ENCODE peak calls at places on chromosomes 4 and X, in six cellular contexts. One of them, this sample, is unnamed.

GRCh38 chr4:76002176-76002575 is 5.1 kb downstream of the CXCL9 start:
- DNase-seq in NCI-H2081: no peak
- DNase-seq in OCI-M1: peak; percentile 61
- DNase-seq in Peyer's patch: no peak
- DNase-seq in posterior vena cava: no peak
- DNase-seq in A549: peak; percentile 19
- DNase-seq in this sample: no peak

GRCh38 chr4:168475745-168476144 is 4.5 kb downstream of the DDX60L start:
- DNase-seq in NCI-H2081: no peak
- DNase-seq in OCI-M1: peak; percentile 59
- DNase-seq in Peyer's patch: no peak
- DNase-seq in posterior vena cava: no peak
- DNase-seq in A549: peak; percentile 66
- DNase-seq in this sample: peak; percentile 65

GRCh38 chr4:173528378-173529321 is 1.4 kb downstream of the HAND2 start:
- DNase-seq in NCI-H2081: peak; percentile 20
- DNase-seq in OCI-M1: no peak
- DNase-seq in Peyer's patch: no peak
- DNase-seq in posterior vena cava: peak; percentile 71
- DNase-seq in A549: no peak
- DNase-seq in this sample: no peak

GRCh38 chrX:10620121-10620699 is at the start of gene MID1:
- DNase-seq in NCI-H2081: peak; percentile 84
- DNase-seq in OCI-M1: no peak
- DNase-seq in Peyer's patch: peak; percentile 74
- DNase-seq in posterior vena cava: peak; percentile 83
- DNase-seq in A549: peak; percentile 85
- DNase-seq in this sample: peak; percentile 8

GRCh38 chr4:8771258-8771590 is 100.4 kb downstream of the HMX1 start:
- DNase-seq in NCI-H2081: no peak
- DNase-seq in OCI-M1: no peak
- DNase-seq in Peyer's patch: no peak
- DNase-seq in posterior vena cava: peak; percentile 29
- DNase-seq in A549: no peak
- DNase-seq in this sample: no peak

GRCh38 chrX:49754238-49754857 is 58.6 kb upstream of the PAGE1 start:
- DNase-seq in NCI-H2081: peak; percentile 40
- DNase-seq in OCI-M1: peak; percentile 67
- DNase-seq in Peyer's patch: peak; percentile 48
- DNase-seq in posterior vena cava: no peak
- DNase-seq in A549: peak; percentile 53
- DNase-seq in this sample: peak; percentile 56

GRCh38 chr4:169270156-169270809 is 473 bp downstream of the SH3RF1 start:
- DNase-seq in NCI-H2081: peak; percentile 64
- DNase-seq in OCI-M1: peak; percentile 74
- DNase-seq in Peyer's patch: peak; percentile 67
- DNase-seq in posterior vena cava: peak; percentile 88
- DNase-seq in A549: peak; percentile 37
- DNase-seq in this sample: peak; percentile 42

GRCh38 chrX:45126158-45126557 is 74.5 kb downstream of the DIPK2B start:
- DNase-seq in NCI-H2081: no peak
- DNase-seq in OCI-M1: peak; percentile 2
- DNase-seq in Peyer's patch: no peak
- DNase-seq in posterior vena cava: no peak
- DNase-seq in A549: no peak
- DNase-seq in this sample: no peak

GRCh38 chrX:154655346-154655745 is 2.0 kb upstream of the CTAG2 start:
- DNase-seq in NCI-H2081: no peak
- DNase-seq in OCI-M1: no peak
- DNase-seq in Peyer's patch: no peak
- DNase-seq in posterior vena cava: no peak
- DNase-seq in A549: no peak
- DNase-seq in this sample: no peak

GRCh38 chr4:138301536-138301935 is 59.4 kb upstream of the SLC7A11 start:
- DNase-seq in NCI-H2081: no peak
- DNase-seq in OCI-M1: no peak
- DNase-seq in Peyer's patch: no peak
- DNase-seq in posterior vena cava: no peak
- DNase-seq in A549: no peak
- DNase-seq in this sample: no peak

GRCh38 chr4:126916626-126917140 is 716.1 kb upstream of the INTU start:
- DNase-seq in NCI-H2081: no peak
- DNase-seq in OCI-M1: peak; percentile 76
- DNase-seq in Peyer's patch: no peak
- DNase-seq in posterior vena cava: no peak
- DNase-seq in A549: no peak
- DNase-seq in this sample: no peak

GRCh38 chr4:168797176-168797575 is 212.9 kb downstream of the CBR4 start:
- DNase-seq in NCI-H2081: no peak
- DNase-seq in OCI-M1: peak; percentile 23
- DNase-seq in Peyer's patch: no peak
- DNase-seq in posterior vena cava: no peak
- DNase-seq in A549: peak; percentile 77
- DNase-seq in this sample: no peak

GRCh38 chr4:118281611-118282442 is 71.0 kb downstream of the PRSS12 start:
- DNase-seq in NCI-H2081: peak; percentile 36
- DNase-seq in OCI-M1: peak; percentile 28
- DNase-seq in Peyer's patch: no peak
- DNase-seq in posterior vena cava: no peak
- DNase-seq in A549: no peak
- DNase-seq in this sample: no peak

GRCh38 chr4:114334808-114335739 is 263.5 kb upstream of the UGT8 start:
- DNase-seq in NCI-H2081: no peak
- DNase-seq in OCI-M1: no peak
- DNase-seq in Peyer's patch: no peak
- DNase-seq in posterior vena cava: no peak
- DNase-seq in A549: no peak
- DNase-seq in this sample: no peak

GRCh38 chrX:22159071-22159470 is 113.6 kb upstream of the CBLL2 start:
- DNase-seq in NCI-H2081: no peak
- DNase-seq in OCI-M1: no peak
- DNase-seq in Peyer's patch: no peak
- DNase-seq in posterior vena cava: no peak
- DNase-seq in A549: no peak
- DNase-seq in this sample: no peak

GRCh38 chr4:184766421-184766820 is 32.5 kb upstream of the CENPU start:
- DNase-seq in NCI-H2081: no peak
- DNase-seq in OCI-M1: no peak
- DNase-seq in Peyer's patch: no peak
- DNase-seq in posterior vena cava: no peak
- DNase-seq in A549: no peak
- DNase-seq in this sample: no peak

GRCh38 chr4:84221704-84222103 is 277.4 kb downstream of the NKX6-1 start:
- DNase-seq in NCI-H2081: no peak
- DNase-seq in OCI-M1: no peak
- DNase-seq in Peyer's patch: no peak
- DNase-seq in posterior vena cava: no peak
- DNase-seq in A549: no peak
- DNase-seq in this sample: no peak

GRCh38 chr4:141851246-141851891 is 215.0 kb downstream of the IL15 start:
- DNase-seq in NCI-H2081: no peak
- DNase-seq in OCI-M1: no peak
- DNase-seq in Peyer's patch: no peak
- DNase-seq in posterior vena cava: no peak
- DNase-seq in A549: no peak
- DNase-seq in this sample: no peak

GRCh38 chrX:48737940-48738339 is 23.6 kb upstream of the GLOD5 start:
- DNase-seq in NCI-H2081: no peak
- DNase-seq in OCI-M1: peak; percentile 59
- DNase-seq in Peyer's patch: no peak
- DNase-seq in posterior vena cava: no peak
- DNase-seq in A549: no peak
- DNase-seq in this sample: no peak

GRCh38 chr4:54647070-54647469 is 10.7 kb upstream of the KIT start:
- DNase-seq in NCI-H2081: no peak
- DNase-seq in OCI-M1: no peak
- DNase-seq in Peyer's patch: no peak
- DNase-seq in posterior vena cava: no peak
- DNase-seq in A549: no peak
- DNase-seq in this sample: no peak

GRCh38 chr4:11609751-11610150 is 181.1 kb upstream of the HS3ST1 start:
- DNase-seq in NCI-H2081: no peak
- DNase-seq in OCI-M1: no peak
- DNase-seq in Peyer's patch: no peak
- DNase-seq in posterior vena cava: no peak
- DNase-seq in A549: no peak
- DNase-seq in this sample: no peak

GRCh38 chr4:40546972-40547371 is 82.7 kb downstream of the RBM47 start:
- DNase-seq in NCI-H2081: no peak
- DNase-seq in OCI-M1: no peak
- DNase-seq in Peyer's patch: no peak
- DNase-seq in posterior vena cava: no peak
- DNase-seq in A549: no peak
- DNase-seq in this sample: no peak

This sample was measured in activated CD4-positive, alpha-beta memory T cell treated with anti-CD3 and anti-CD28 coated beads for 36 hours.